ENCODE peak calls at places on chromosomes 5 and 9, in nine cellular contexts. S is fibroblast of mammary gland; R is CD8-positive, alpha-beta memory T cell; V is kidney epithelial cell; K is astrocyte of the spinal cord; O is NB4; L is transverse colon; Y is H1; F is naive thymus-derived CD4-positive, alpha-beta T cell. G is an unnamed sample.

GRCh38 chr9:38432922-38433510 is 8.8 kb upstream of the IGFBPL1 start:
- DNase-seq in S (peak), R (no peak), V (no peak), K (peak), O (peak), L (no peak), Y (no peak), F (no peak), G (no peak)

GRCh38 chr5:36875789-36876388 is 680 bp upstream of the NIPBL start:
- DNase-seq in S (peak), R (peak), V (no peak), K (peak), O (peak), L (peak), Y (peak), F (peak), G (no peak)

GRCh38 chr9:96495341-96495740 is 45.4 kb downstream of the HABP4 start:
- DNase-seq in S (peak), R (no peak), V (no peak), K (peak), O (peak), L (no peak), Y (no peak), F (no peak), G (peak)

GRCh38 chr5:64612349-64612961 is 77.8 kb upstream of the SHISAL2B start:
- DNase-seq in S (peak), R (peak), V (peak), K (peak), O (peak), L (no peak), Y (no peak), F (no peak), G (no peak)

GRCh38 chr5:10903786-10904560 is 142.9 kb upstream of the DAP start:
- DNase-seq in S (no peak), R (no peak), V (no peak), K (no peak), O (no peak), L (no peak), Y (no peak), F (no peak), G (no peak)

GRCh38 chr9:126411225-126411947 is 84.8 kb downstream of the MVB12B start:
- DNase-seq in S (no peak), R (no peak), V (peak), K (peak), O (no peak), L (no peak), Y (no peak), F (no peak), G (no peak)

GRCh38 chr5:74316064-74316586 is 324.4 kb downstream of the ENC1 start:
- DNase-seq in S (peak), R (no peak), V (peak), K (peak), O (no peak), L (no peak), Y (no peak), F (no peak), G (peak)

GRCh38 chr9:94783121-94783664 is 56.7 kb downstream of the AOPEP start:
- DNase-seq in S (peak), R (peak), V (peak), K (peak), O (peak), L (peak), Y (peak), F (no peak), G (peak)

GRCh38 chr5:130836729-130837660 is 328.1 kb downstream of the HINT1 start:
- DNase-seq in S (peak), R (no peak), V (no peak), K (peak), O (no peak), L (no peak), Y (no peak), F (no peak), G (peak)

GRCh38 chr5:139961435-139962157 is 81.5 kb downstream of the NRG2 start:
- DNase-seq in S (peak), R (no peak), V (no peak), K (peak), O (no peak), L (no peak), Y (no peak), F (no peak), G (no peak)

GRCh38 chr5:1785062-1785461 is 14.6 kb downstream of the MRPL36 start:
- DNase-seq in S (no peak), R (no peak), V (no peak), K (no peak), O (no peak), L (no peak), Y (no peak), F (no peak), G (no peak)

GRCh38 chr5:174997688-174998087 is 273.3 kb downstream of the MSX2 start:
- DNase-seq in S (no peak), R (no peak), V (no peak), K (no peak), O (no peak), L (no peak), Y (no peak), F (no peak), G (no peak)

GRCh38 chr5:153938131-153938842 is 100.4 kb downstream of the FAM114A2 start:
- DNase-seq in S (no peak), R (no peak), V (no peak), K (no peak), O (no peak), L (no peak), Y (no peak), F (no peak), G (no peak)

GRCh38 chr5:72427488-72428437 is 79.4 kb downstream of the ZNF366 start:
- DNase-seq in S (peak), R (no peak), V (peak), K (peak), O (no peak), L (no peak), Y (no peak), F (no peak), G (peak)

GRCh38 chr5:90446961-90447360 is 27.6 kb downstream of the MBLAC2 start:
- DNase-seq in S (peak), R (no peak), V (no peak), K (peak), O (no peak), L (no peak), Y (no peak), F (no peak), G (peak)

GRCh38 chr5:6676702-6677101 is 36.5 kb upstream of the TENT4A start:
- DNase-seq in S (peak), R (no peak), V (peak), K (no peak), O (no peak), L (no peak), Y (no peak), F (no peak), G (no peak)

GRCh38 chr5:68747077-68747420 is 346.8 kb upstream of the SLC30A5 start:
- DNase-seq in S (no peak), R (no peak), V (no peak), K (no peak), O (no peak), L (no peak), Y (no peak), F (no peak), G (no peak)

GRCh38 chr9:83034026-83034425 is 28.9 kb downstream of the RASEF start:
- DNase-seq in S (no peak), R (no peak), V (no peak), K (peak), O (no peak), L (no peak), Y (no peak), F (no peak), G (no peak)

GRCh38 chr9:14846871-14847311 is 63.3 kb downstream of the FREM1 start:
- DNase-seq in S (peak), R (peak), V (peak), K (peak), O (peak), L (peak), Y (peak), F (peak), G (no peak)

GRCh38 chr5:179883163-179883562 is 24.5 kb downstream of the TBC1D9B start:
- DNase-seq in S (no peak), R (no peak), V (no peak), K (no peak), O (no peak), L (no peak), Y (no peak), F (no peak), G (no peak)

GRCh38 chr5:149240354-149240998 is 31.2 kb upstream of the AFAP1L1 start:
- DNase-seq in S (no peak), R (peak), V (no peak), K (no peak), O (peak), L (peak), Y (no peak), F (peak), G (no peak)

GRCh38 chr9:133103183-133103986 is 17.7 kb downstream of the RALGDS start:
- DNase-seq in S (peak), R (peak), V (no peak), K (peak), O (peak), L (peak), Y (peak), F (peak), G (no peak)

GRCh38 chr9:87713990-87714335 is 12.0 kb upstream of the CTSL start:
- DNase-seq in S (no peak), R (no peak), V (no peak), K (no peak), O (no peak), L (no peak), Y (no peak), F (no peak), G (no peak)
- H3K4me3 ChIP-seq in S (no peak), R (no peak), V (no peak), K (no peak), O (no peak), L (no peak), Y (no peak), F (no peak), G (peak)

GRCh38 chr9:35834260-35835215 is 5.5 kb downstream of the TMEM8B start:
- DNase-seq in S (no peak), R (no peak), V (no peak), K (no peak), O (no peak), L (no peak), Y (no peak), F (no peak), G (no peak)

GRCh38 chr9:35835766-35836165 is 6.7 kb downstream of the TMEM8B start:
- DNase-seq in S (no peak), R (no peak), V (no peak), K (no peak), O (no peak), L (no peak), Y (no peak), F (no peak), G (no peak)

GRCh38 chr9:35832814-35833213 is 3.8 kb downstream of the TMEM8B start:
- DNase-seq in S (no peak), R (no peak), V (no peak), K (no peak), O (no peak), L (no peak), Y (no peak), F (no peak), G (no peak)

GRCh38 chr9:35836595-35836994 is 7.6 kb downstream of the TMEM8B start:
- DNase-seq in S (no peak), R (no peak), V (no peak), K (no peak), O (no peak), L (no peak), Y (no peak), F (no peak), G (no peak)

GRCh38 chr9:35835216-35835604 is 6.2 kb downstream of the TMEM8B start:
- DNase-seq in S (no peak), R (no peak), V (no peak), K (no peak), O (no peak), L (peak), Y (no peak), F (no peak), G (no peak)
- H3K4me3 ChIP-seq in S (no peak), R (no peak), V (no peak), K (no peak), O (no peak), L (no peak), Y (no peak), F (no peak), G (no peak)

DNA sequence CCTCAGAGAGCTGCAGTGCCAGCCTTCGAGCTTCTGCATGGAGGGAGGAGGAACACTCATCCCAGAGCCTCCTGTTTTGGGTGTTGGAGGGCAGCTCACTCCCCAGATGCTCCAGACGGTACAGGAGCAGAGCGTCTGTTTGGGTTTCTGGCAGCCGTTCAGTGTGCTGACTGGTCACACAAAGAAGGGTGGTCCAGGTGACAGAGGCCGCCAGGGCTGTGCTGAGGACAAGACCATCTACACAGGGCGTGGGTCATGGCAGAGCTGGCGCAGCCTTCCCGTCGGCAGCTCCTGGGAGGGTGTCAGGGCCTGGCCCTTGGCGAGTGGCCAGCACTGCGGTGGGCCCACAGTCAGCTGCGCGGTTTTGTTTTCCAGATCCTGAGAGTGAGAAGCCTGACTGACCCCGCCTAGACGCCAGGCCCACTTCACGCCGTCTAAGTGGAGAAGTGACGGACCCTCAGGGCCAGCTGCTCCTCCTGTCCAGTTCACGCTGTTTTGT is 131.4 kb upstream of the FAM120A start:
- DNase-seq in S (no peak), R (no peak), V (no peak), K (no peak), O (no peak), L (no peak), Y (no peak), F (no peak), G (no peak)
- H3K4me3 ChIP-seq in S (no peak), R (no peak), V (no peak), K (no peak), O (no peak), L (no peak), Y (no peak), F (no peak), G (no peak)

DNA sequence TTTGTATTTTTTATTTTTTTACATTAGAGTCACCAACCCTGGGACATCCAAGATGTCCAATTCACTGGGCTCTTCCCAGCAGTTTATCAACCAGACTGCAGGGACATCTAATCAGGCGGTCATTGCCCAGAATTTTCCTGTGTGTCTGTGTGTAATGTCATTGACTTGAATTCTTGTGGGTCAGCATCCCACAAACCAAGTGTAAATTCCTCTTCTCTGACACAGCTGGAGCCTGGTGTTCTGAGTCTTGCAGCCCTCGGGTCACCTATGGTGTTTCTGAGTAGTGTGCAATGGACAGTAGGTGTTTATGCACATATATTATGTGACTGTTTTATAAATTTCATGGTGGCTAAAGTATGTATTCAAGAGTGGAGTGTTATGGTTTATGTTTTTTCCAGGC is 815.7 kb downstream of the SEMA5A start:
- DNase-seq in S (peak), R (no peak), V (no peak), K (peak), O (no peak), L (no peak), Y (no peak), F (no peak), G (peak)
- H3K4me3 ChIP-seq in S (no peak), R (no peak), V (no peak), K (no peak), O (no peak), L (no peak), Y (no peak), F (no peak), G (no peak)

DNA sequence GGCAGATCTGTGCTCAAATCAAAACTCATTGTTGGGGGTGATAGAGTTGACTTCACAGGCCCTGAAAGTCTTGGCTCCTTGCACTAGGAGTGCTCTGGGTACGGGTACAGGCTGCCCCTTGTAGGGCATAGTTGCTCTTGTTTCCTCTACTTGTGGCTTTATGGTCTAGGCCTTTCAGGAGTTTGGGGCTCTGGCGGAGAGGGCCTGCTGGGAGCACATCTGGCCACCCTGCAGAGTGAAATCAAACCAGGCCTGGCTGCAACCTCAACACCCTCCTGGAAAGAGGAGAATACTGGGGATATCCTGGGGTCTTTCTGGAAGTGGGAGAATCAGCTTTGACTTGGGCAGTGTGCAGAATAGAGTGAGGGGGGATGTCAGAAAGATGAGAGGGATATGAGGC is 1.5 kb downstream of the TGFBI start:
- DNase-seq in S (no peak), R (no peak), V (no peak), K (no peak), O (no peak), L (no peak), Y (no peak), F (no peak), G (no peak)
- H3K4me3 ChIP-seq in S (peak), R (no peak), V (peak), K (peak), O (no peak), L (no peak), Y (no peak), F (no peak), G (peak)

GRCh38 chr5:111127453-111128195 is 35.5 kb downstream of the WDR36 start:
- DNase-seq in S (no peak), R (no peak), V (no peak), K (no peak), O (no peak), L (no peak), Y (no peak), F (no peak), G (no peak)
- H3K4me3 ChIP-seq in S (no peak), R (no peak), V (no peak), K (no peak), O (no peak), L (no peak), Y (no peak), F (no peak), G (no peak)

GRCh38 chr5:134592141-134592746 is 40.4 kb downstream of the SAR1B start:
- DNase-seq in S (no peak), R (no peak), V (no peak), K (peak), O (no peak), L (no peak), Y (peak), F (no peak), G (no peak)

GRCh38 chr5:134590992-134591659 is 41.5 kb downstream of the SAR1B start:
- DNase-seq in S (peak), R (no peak), V (no peak), K (no peak), O (no peak), L (peak), Y (no peak), F (no peak), G (no peak)

GRCh38 chr5:134595458-134595838 is 37.2 kb downstream of the SAR1B start:
- DNase-seq in S (no peak), R (no peak), V (no peak), K (no peak), O (no peak), L (no peak), Y (no peak), F (no peak), G (no peak)

GRCh38 chr5:134594797-134595457 is 37.7 kb downstream of the SAR1B start:
- DNase-seq in S (no peak), R (no peak), V (no peak), K (no peak), O (no peak), L (no peak), Y (no peak), F (no peak), G (no peak)

GRCh38 chr5:134594336-134594735 is 38.3 kb downstream of the SAR1B start:
- DNase-seq in S (no peak), R (no peak), V (no peak), K (no peak), O (no peak), L (no peak), Y (no peak), F (no peak), G (no peak)
- H3K4me3 ChIP-seq in S (no peak), R (no peak), V (no peak), K (no peak), O (no peak), L (no peak), Y (no peak), F (no peak), G (no peak)

GRCh38 chr5:172664018-172664417 is 23.0 kb downstream of the NEURL1B start:
- DNase-seq in S (no peak), R (no peak), V (no peak), K (no peak), O (no peak), L (no peak), Y (no peak), F (no peak), G (no peak)
- H3K4me3 ChIP-seq in S (no peak), R (no peak), V (no peak), K (no peak), O (no peak), L (no peak), Y (no peak), F (no peak), G (no peak)

GRCh38 chr5:189976-190365 is 1.3 kb upstream of the LRRC14B start:
- DNase-seq in S (no peak), R (no peak), V (no peak), K (no peak), O (no peak), L (no peak), Y (no peak), F (no peak), G (no peak)

GRCh38 chr5:189486-189885 is 1.8 kb upstream of the LRRC14B start:
- DNase-seq in S (no peak), R (no peak), V (no peak), K (no peak), O (no peak), L (no peak), Y (no peak), F (no peak), G (no peak)

GRCh38 chr5:191949-192690 is 825 bp downstream of the LRRC14B start:
- DNase-seq in S (no peak), R (no peak), V (no peak), K (no peak), O (no peak), L (no peak), Y (no peak), F (no peak), G (no peak)

GRCh38 chr5:191036-191948 is at the start of gene LRRC14B:
- DNase-seq in S (no peak), R (no peak), V (no peak), K (no peak), O (no peak), L (peak), Y (no peak), F (no peak), G (no peak)

DNA sequence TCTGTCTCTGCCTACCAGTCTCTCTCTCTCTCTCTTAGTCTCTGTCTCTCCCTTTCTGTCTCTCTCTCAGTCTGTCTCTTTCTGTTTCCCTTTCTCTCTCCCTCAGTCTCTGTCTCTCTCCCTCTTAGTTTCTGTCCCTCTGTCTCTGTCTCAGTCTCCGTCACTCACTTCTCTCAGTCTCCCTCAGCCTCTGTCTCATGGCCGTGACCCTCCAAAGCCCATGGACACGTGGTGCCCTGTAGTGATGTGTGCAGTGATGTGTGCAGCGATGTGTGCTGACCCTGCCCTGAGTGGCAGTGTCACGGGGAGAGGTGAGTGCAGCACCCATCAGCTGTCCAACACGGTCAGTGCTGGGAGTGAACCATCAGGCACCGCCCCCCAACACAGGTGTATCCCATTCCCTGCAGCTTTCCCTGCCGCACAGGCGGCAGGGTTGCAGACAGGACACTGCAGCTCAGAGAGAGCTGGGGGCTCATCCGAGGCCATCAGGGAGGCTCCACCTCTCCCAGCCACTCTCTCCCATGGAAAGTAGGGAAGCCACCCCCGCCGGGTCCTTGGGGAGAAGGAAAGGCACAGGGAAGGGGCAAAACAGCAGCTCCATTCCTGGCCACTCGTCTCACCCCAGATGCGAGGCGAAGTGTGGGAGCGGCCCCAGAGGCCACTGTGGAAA is 794 bp upstream of the LRRC14B start:
- DNase-seq in S (no peak), R (no peak), V (no peak), K (no peak), O (no peak), L (no peak), Y (no peak), F (no peak), G (no peak)
- H3K4me3 ChIP-seq in S (no peak), R (no peak), V (no peak), K (no peak), O (no peak), L (no peak), Y (no peak), F (no peak), G (no peak)

G was measured in skeletal muscle cell.